ENCODE peak calls at places on chromosomes 5 and 9, in four cellular contexts. Y is H7, I is Right ventricle myocardium superior, R is endothelial cell. N is an unnamed sample.

GRCh38 chr5:143355710-143356109 is 47.8 kb downstream of the NR3C1 start:
- DNase-seq in Y (no peak), I (peak; percentile 50), R (no peak), N (peak; percentile 92)

GRCh38 chr9:18666987-18667772 is 193.2 kb downstream of the ADAMTSL1 start:
- DNase-seq in Y (no peak), I (no peak), R (no peak), N (peak; percentile 64)

GRCh38 chr5:115423541-115423940 is 121.0 kb downstream of the FEM1C start:
- DNase-seq in Y (no peak), I (peak; percentile 81), R (no peak), N (peak; percentile 70)

GRCh38 chr5:56561-57290 is 35.2 kb upstream of the PLEKHG4B start:
- DNase-seq in Y (peak; percentile 81), I (no peak), R (peak; percentile 58), N (no peak)

GRCh38 chr5:156922207-156922792 is 40.7 kb downstream of the TIMD4 start:
- DNase-seq in Y (no peak), I (no peak), R (no peak), N (no peak)

GRCh38 chr5:128144491-128144890 is 60.9 kb downstream of the SLC12A2 start:
- DNase-seq in Y (no peak), I (no peak), R (no peak), N (no peak)

GRCh38 chr9:136051568-136052432 is 43.3 kb downstream of the NACC2 start:
- DNase-seq in Y (peak; percentile 85), I (peak; percentile 76), R (no peak), N (peak; percentile 94)

GRCh38 chr9:129888085-129888808 is 53.0 kb downstream of the USP20 start:
- DNase-seq in Y (no peak), I (peak; percentile 70), R (no peak), N (no peak)

GRCh38 chr9:16575878-16576245 is 294.6 kb downstream of the BNC2 start:
- DNase-seq in Y (no peak), I (no peak), R (no peak), N (no peak)

GRCh38 chr5:6615416-6615815 is 17.4 kb downstream of the NSUN2 start:
- DNase-seq in Y (no peak), I (no peak), R (no peak), N (no peak)

GRCh38 chr5:71830626-71831539 is 111.8 kb downstream of the CARTPT start:
- DNase-seq in Y (peak; percentile 36), I (peak; percentile 85), R (no peak), N (peak; percentile 86)

GRCh38 chr9:110936719-110937452 is 101.4 kb downstream of the LPAR1 start:
- DNase-seq in Y (no peak), I (no peak), R (no peak), N (no peak)

GRCh38 chr5:148268556-148268955 is at the start of gene SPINK13:
- DNase-seq in Y (no peak), I (no peak), R (no peak), N (peak; percentile 87)

GRCh38 chr9:126146254-126147145 is 180.1 kb upstream of the MVB12B start:
- DNase-seq in Y (peak; percentile 94), I (no peak), R (peak; percentile 48), N (no peak)

GRCh38 chr5:180816608-180817534 is 14.3 kb upstream of the MGAT1 start:
- DNase-seq in Y (no peak), I (no peak), R (peak; percentile 54), N (no peak)

GRCh38 chr5:157265714-157266285 is at the start of gene CYFIP2:
- DNase-seq in Y (peak; percentile 95), I (peak; percentile 79), R (peak; percentile 78), N (peak; percentile 49)

GRCh38 chr9:65437724-65438123 is 152.7 kb upstream of the FOXD4L5 start:
- DNase-seq in Y (no peak), I (no peak), R (no peak), N (no peak)

GRCh38 chr5:135242496-135243193 is 156.4 kb downstream of the MACROH2A1 start:
- DNase-seq in Y (no peak), I (no peak), R (no peak), N (peak; percentile 93)

GRCh38 chr5:171121638-171122037 is 187.4 kb upstream of the TLX3 start:
- DNase-seq in Y (no peak), I (no peak), R (no peak), N (no peak)

GRCh38 chr5:170485606-170485911 is 18.3 kb upstream of the KCNIP1 start:
- DNase-seq in Y (no peak), I (no peak), R (no peak), N (no peak)

GRCh38 chr9:93244510-93245436 is 60.8 kb downstream of the WNK2 start:
- DNase-seq in Y (no peak), I (no peak), R (no peak), N (no peak)

GRCh38 chr9:96450613-96451544 is 910 bp downstream of the HABP4 start:
- DNase-seq in Y (peak; percentile 81), I (no peak), R (peak; percentile 22), N (peak; percentile 14)

GRCh38 chr9:115117999-115118470 is at the start of gene TNC:
- DNase-seq in Y (peak; percentile 67), I (peak; percentile 65), R (peak; percentile 26), N (peak; percentile 67)

GRCh38 chr9:137309368-137310189 is 7.5 kb upstream of the NRARP start:
- DNase-seq in Y (peak; percentile 60), I (no peak), R (no peak), N (no peak)

GRCh38 chr5:88674262-88675158 is 208.5 kb downstream of the MEF2C start:
- DNase-seq in Y (peak; percentile 86), I (no peak), R (peak; percentile 54), N (peak; percentile 93)

GRCh38 chr5:111748304-111748763 is 8.7 kb downstream of the NREP start:
- DNase-seq in Y (no peak), I (no peak), R (no peak), N (peak; percentile 91)

GRCh38 chr9:126880947-126881332 is 20.5 kb downstream of the ZBTB34 start:
- DNase-seq in Y (no peak), I (no peak), R (no peak), N (no peak)

GRCh38 chr5:60843693-60844428 is at the start of gene ELOVL7:
- DNase-seq in Y (peak; percentile 96), I (peak; percentile 44), R (peak; percentile 64), N (peak; percentile 54)

GRCh38 chr9:137619240-137620090 is 660 bp downstream of the EHMT1 start:
- DNase-seq in Y (no peak), I (peak; percentile 50), R (no peak), N (peak; percentile 26)

GRCh38 chr9:128494108-128494742 is 10.3 kb upstream of the GLE1 start:
- DNase-seq in Y (peak; percentile 13), I (peak; percentile 81), R (peak; percentile 90), N (no peak)

GRCh38 chr5:174412374-174412773 is 312.0 kb upstream of the MSX2 start:
- DNase-seq in Y (no peak), I (no peak), R (no peak), N (peak; percentile 40)

GRCh38 chr5:96427823-96428222 is 5.2 kb downstream of the PCSK1 start:
- DNase-seq in Y (peak; percentile 30), I (no peak), R (peak; percentile 35), N (no peak)

GRCh38 chr5:35129921-35130485 is 82.3 kb upstream of the AGXT2 start:
- DNase-seq in Y (no peak), I (no peak), R (no peak), N (peak; percentile 25)

GRCh38 chr9:128636024-128636390 is 20.6 kb downstream of the DYNC2I2 start:
- DNase-seq in Y (peak; percentile 93), I (peak; percentile 82), R (peak; percentile 39), N (peak; percentile 80)

GRCh38 chr9:20292002-20292401 is 330.3 kb downstream of the MLLT3 start:
- DNase-seq in Y (peak; percentile 25), I (no peak), R (no peak), N (peak; percentile 81)

GRCh38 chr9:127185931-127186781 is 63.7 kb upstream of the ANGPTL2 start:
- DNase-seq in Y (no peak), I (peak; percentile 93), R (no peak), N (peak; percentile 44)

GRCh38 chr9:89661956-89662717 is 57.3 kb downstream of the GADD45G start:
- DNase-seq in Y (peak; percentile 98), I (peak; percentile 98), R (peak; percentile 85), N (peak; percentile 16)

GRCh38 chr9:89664010-89664409 is 59.2 kb downstream of the GADD45G start:
- DNase-seq in Y (no peak), I (no peak), R (no peak), N (no peak)

GRCh38 chr5:119470851-119471451 is 18.7 kb downstream of the HSD17B4 start:
- DNase-seq in Y (no peak), I (no peak), R (peak; percentile 39), N (no peak)

N was measured in MG63.